ENCODE peak calls at places on chromosomes 13 and 19, in seven cellular contexts. Z is Calu3, R is thoracic aorta, A is AG09309, T is IMR-90, F is psoas muscle, V is progenitor cell of endocrine pancreas. E is an unnamed sample.

GRCh38 chr19:36266375-36266961 is 51.6 kb downstream of the ZNF146 start:
- DNase-seq in Z (no peak), R (no peak), F (no peak), A (no peak), T (no peak), V (no peak), E (no peak)

GRCh38 chr19:2648528-2648937 is 54.0 kb downstream of the GNG7 start:
- DNase-seq in Z (peak; percentile 79), R (no peak), F (peak; percentile 78), V (peak; percentile 56), T (peak; percentile 74), A (peak; percentile 34), E (peak; percentile 87)

GRCh38 chr19:16001481-16002312 is 52.9 kb downstream of the OR10H4 start:
- DNase-seq in T (peak; percentile 77), V (no peak), R (no peak), F (no peak), A (no peak), Z (peak; percentile 58), E (peak; percentile 59)

GRCh38 chr19:55913643-55914268 is 18.4 kb downstream of the NLRP13 start:
- DNase-seq in A (no peak), T (no peak), Z (peak; percentile 20), F (no peak), R (no peak), V (no peak), E (no peak)

GRCh38 chr19:15129856-15130580 is 22.8 kb downstream of the SYDE1 start:
- DNase-seq in R (no peak), T (no peak), A (no peak), Z (peak; percentile 69), F (no peak), V (no peak), E (no peak)

GRCh38 chr13:23599083-23599925 is 29.1 kb downstream of the TNFRSF19 start:
- DNase-seq in F (no peak), V (no peak), T (no peak), R (no peak), A (no peak), Z (peak; percentile 41), E (no peak)

GRCh38 chr13:109955598-109955997 is 169.2 kb upstream of the IRS2 start:
- DNase-seq in F (no peak), T (peak; percentile 53), R (no peak), A (no peak), V (no peak), Z (no peak), E (no peak)

GRCh38 chr13:30504081-30504480 is 38.3 kb upstream of the HMGB1 start:
- DNase-seq in F (no peak), V (no peak), Z (no peak), T (peak; percentile 31), R (no peak), A (no peak), E (peak; percentile 45)

GRCh38 chr19:37564624-37565369 is 29.8 kb downstream of the ZNF571 start:
- DNase-seq in A (no peak), R (no peak), V (no peak), Z (no peak), T (no peak), F (no peak), E (no peak)

GRCh38 chr13:38636106-38636505 is 50.8 kb upstream of the FREM2 start:
- DNase-seq in T (no peak), V (no peak), R (no peak), A (no peak), F (no peak), Z (no peak), E (no peak)

GRCh38 chr19:15091918-15092753 is 10.1 kb downstream of the OR1I1 start:
- DNase-seq in R (no peak), A (no peak), T (peak; percentile 71), F (no peak), Z (peak; percentile 45), V (no peak), E (peak; percentile 32)

GRCh38 chr13:39417131-39417530 is 185.9 kb downstream of the LHFPL6 start:
- DNase-seq in Z (no peak), A (no peak), F (no peak), V (no peak), T (no peak), R (no peak), E (peak; percentile 20)

GRCh38 chr13:67229438-67230242 is 496 bp downstream of the PCDH9 start:
- DNase-seq in R (no peak), T (peak; percentile 10), A (no peak), V (no peak), F (no peak), Z (no peak), E (no peak)

GRCh38 chr13:26872444-26873173 is 112.0 kb upstream of the GPR12 start:
- DNase-seq in F (no peak), Z (peak; percentile 54), A (no peak), V (peak; percentile 63), T (peak; percentile 31), R (no peak), E (peak; percentile 40)

GRCh38 chr13:112616586-112617381 is 28.8 kb upstream of the TUBGCP3 start:
- DNase-seq in A (peak; percentile 10), R (no peak), T (peak; percentile 52), Z (peak; percentile 12), V (no peak), F (no peak), E (peak; percentile 24)

GRCh38 chr19:47109541-47110375 is 3.8 kb downstream of the ZC3H4 start:
- DNase-seq in T (peak; percentile 49), F (no peak), R (no peak), A (no peak), Z (peak; percentile 57), V (no peak), E (peak; percentile 34)

GRCh38 chr13:36134632-36135031 is 3.5 kb upstream of the DCLK1 start:
- DNase-seq in T (no peak), R (no peak), V (no peak), F (no peak), Z (no peak), A (no peak), E (no peak)

GRCh38 chr13:23289917-23290357 is 109.2 kb downstream of the SGCG start:
- DNase-seq in F (no peak), Z (no peak), R (no peak), T (peak; percentile 47), A (no peak), V (no peak), E (peak; percentile 20)

GRCh38 chr19:17687857-17688784 is at the start of gene UNC13A:
- DNase-seq in F (peak; percentile 59), R (no peak), V (peak; percentile 81), Z (peak; percentile 67), T (peak; percentile 29), A (no peak), E (no peak)

GRCh38 chr13:22278336-22278929 is 607.6 kb downstream of the FGF9 start:
- DNase-seq in A (no peak), F (no peak), V (peak; percentile 16), R (no peak), Z (peak; percentile 59), T (peak; percentile 63), E (no peak)

GRCh38 chr13:100203696-100204367 is 114.9 kb downstream of the PCCA start:
- DNase-seq in V (no peak), A (no peak), T (peak; percentile 78), R (no peak), F (no peak), Z (no peak), E (peak; percentile 23)

GRCh38 chr19:36060430-36060829 is 5.7 kb downstream of the WDR62 start:
- DNase-seq in F (peak; percentile 70), T (peak; percentile 63), Z (peak; percentile 64), R (no peak), V (no peak), A (peak; percentile 10), E (peak; percentile 86)

GRCh38 chr19:57903298-57904174 is 12.9 kb downstream of the ZNF417 start:
- DNase-seq in A (peak; percentile 35), T (peak; percentile 53), Z (no peak), R (no peak), F (no peak), V (no peak), E (peak; percentile 67)

GRCh38 chr19:788821-789472 is 8.3 kb upstream of the PTBP1 start:
- DNase-seq in Z (no peak), A (no peak), F (peak; percentile 72), T (no peak), R (no peak), V (no peak), E (no peak)
- TF ChIP-seq CTCF in Z (no peak), A (no peak), F (no peak), T (no peak), R (no peak), V (no peak), E (no peak)

GRCh38 chr19:34241513-34242337 is 12.6 kb upstream of the GARRE1 start:
- DNase-seq in V (peak; percentile 40), A (no peak), R (no peak), Z (peak; percentile 92), T (no peak), F (peak; percentile 57), E (peak; percentile 30)
- TF ChIP-seq CTCF in V (peak; percentile 71), A (no peak), R (no peak), Z (peak; percentile 86), T (peak; percentile 10), F (peak; percentile 12), E (peak; percentile 26)

GRCh38 chr19:49145485-49146407 is 9.4 kb downstream of the HRC start:
- DNase-seq in V (peak; percentile 73), T (peak; percentile 71), F (peak; percentile 90), Z (peak; percentile 83), R (no peak), A (peak; percentile 20), E (peak; percentile 58)

GRCh38 chr19:49140951-49141350 is 14.2 kb downstream of the HRC start:
- DNase-seq in F (no peak), R (no peak), V (no peak), A (no peak), T (no peak), Z (no peak), E (no peak)

GRCh38 chr19:49136771-49137171 is 17.4 kb downstream of the PPFIA3 start:
- DNase-seq in R (no peak), A (no peak), Z (no peak), F (no peak), T (peak; percentile 50), V (no peak), E (no peak)

GRCh38 chr19:49142866-49143335 is 12.3 kb downstream of the HRC start:
- DNase-seq in R (peak; percentile 72), F (peak; percentile 93), Z (peak; percentile 94), T (peak; percentile 89), V (peak; percentile 79), A (peak; percentile 56), E (peak; percentile 96)

GRCh38 chr19:49141352-49141751 is 13.8 kb downstream of the HRC start:
- DNase-seq in V (no peak), F (no peak), T (no peak), Z (no peak), A (no peak), R (no peak), E (no peak)
- TF ChIP-seq CTCF in V (no peak), F (no peak), T (no peak), Z (no peak), A (no peak), R (no peak), E (no peak)

GRCh38 chr13:50587839-50588373 is 255.6 kb downstream of the DLEU7 start:
- DNase-seq in T (no peak), R (no peak), F (no peak), V (no peak), A (no peak), Z (no peak), E (no peak)
- TF ChIP-seq CTCF in T (no peak), R (no peak), F (no peak), V (no peak), A (no peak), Z (no peak), E (no peak)

E was measured in foreskin fibroblast.